ENCODE peak calls at places on chromosomes 3 and 15, in seven cellular contexts. Z is HAP-1; G is Peyer's patch; N is EL; I is iPS DF 19.7; Q is stimulated activated naive CD8-positive, alpha-beta T cell treated with anti-CD3 and anti-CD28 coated beads, Interleukin-15, amount 100 ng/mL, for 72 hours; J is C1 segment of cervical spinal cord. O is an unnamed sample.

GRCh38 chr3:14222457-14222856 is 43.8 kb downstream of the LSM3 start:
- DNase-seq in G (no peak), I (no peak), Q (no peak), N (peak; percentile 19), J (no peak), Z (no peak), O (no peak)

GRCh38 chr3:71753716-71754609 is at the start of gene GPR27:
- DNase-seq in J (no peak), N (peak; percentile 16), G (no peak), I (no peak), Z (no peak), Q (peak; percentile 29), O (peak; percentile 68)

GRCh38 chr3:42377681-42378080 is 32.7 kb downstream of the LYZL4 start:
- DNase-seq in Z (no peak), Q (no peak), I (no peak), J (no peak), N (peak; percentile 18), G (no peak), O (no peak)

GRCh38 chr3:53040361-53040820 is 5.5 kb downstream of the SFMBT1 start:
- DNase-seq in J (no peak), N (peak; percentile 65), G (no peak), Q (no peak), I (no peak), Z (no peak), O (no peak)

GRCh38 chr3:12957334-12957733 is 115.9 kb downstream of the IQSEC1 start:
- DNase-seq in N (no peak), I (no peak), J (no peak), Q (no peak), G (no peak), Z (no peak), O (no peak)

GRCh38 chr15:68384451-68385239 is 47.3 kb downstream of the ITGA11 start:
- DNase-seq in Q (no peak), J (no peak), N (peak; percentile 95), G (no peak), Z (no peak), I (no peak), O (peak; percentile 11)

GRCh38 chr3:125168711-125169410 is 43.7 kb downstream of the SLC12A8 start:
- DNase-seq in I (no peak), Q (no peak), J (no peak), Z (no peak), N (peak; percentile 21), G (no peak), O (no peak)

GRCh38 chr3:18396428-18396827 is 28.7 kb downstream of the SATB1 start:
- DNase-seq in I (no peak), Z (no peak), Q (no peak), G (no peak), J (no peak), N (no peak), O (no peak)

GRCh38 chr3:167406876-167407492 is 26.9 kb upstream of the ZBBX start:
- DNase-seq in Q (peak; percentile 10), G (no peak), N (peak; percentile 9), Z (peak; percentile 39), I (peak; percentile 17), J (peak; percentile 14), O (no peak)

GRCh38 chr3:11367116-11367781 is 95.1 kb downstream of the ATG7 start:
- DNase-seq in J (no peak), Z (peak; percentile 73), N (peak; percentile 30), I (no peak), Q (no peak), G (no peak), O (no peak)

GRCh38 chr15:34435658-34436057 is 1.9 kb downstream of the GOLGA8A start:
- DNase-seq in J (no peak), Z (no peak), G (no peak), I (no peak), N (no peak), Q (no peak), O (no peak)

GRCh38 chr3:27613846-27614500 is 108.2 kb downstream of the EOMES start:
- DNase-seq in Z (no peak), Q (no peak), N (peak; percentile 46), G (no peak), I (no peak), J (no peak), O (no peak)

GRCh38 chr3:164730810-164731209 is 347.5 kb downstream of the SI start:
- DNase-seq in Z (no peak), N (no peak), G (no peak), J (no peak), I (no peak), Q (no peak), O (no peak)

GRCh38 chr3:125186261-125186770 is 26.2 kb downstream of the SLC12A8 start:
- DNase-seq in J (no peak), G (no peak), I (no peak), N (no peak), Q (no peak), Z (no peak), O (no peak)

GRCh38 chr15:73602444-73602843 is 30.7 kb downstream of the NPTN start:
- DNase-seq in I (no peak), G (no peak), Q (no peak), Z (no peak), J (no peak), N (peak; percentile 19), O (no peak)

GRCh38 chr3:23479026-23479425 is 275.9 kb downstream of the UBE2E2 start:
- DNase-seq in Q (no peak), G (no peak), J (no peak), Z (no peak), I (no peak), N (no peak), O (no peak)

GRCh38 chr3:183634707-183635106 is 716 bp upstream of the KLHL24 start:
- DNase-seq in G (no peak), J (no peak), Z (no peak), Q (no peak), N (no peak), I (no peak), O (no peak)

GRCh38 chr3:56339671-56340070 is 128.6 kb downstream of the ERC2 start:
- DNase-seq in N (no peak), Z (peak; percentile 38), I (no peak), J (no peak), Q (no peak), G (no peak), O (no peak)

GRCh38 chr3:123375014-123375940 is 73.6 kb downstream of the ADCY5 start:
- DNase-seq in Q (no peak), I (no peak), N (no peak), G (no peak), Z (no peak), J (no peak), O (no peak)

GRCh38 chr3:4413467-4413866 is 53.6 kb downstream of the SUMF1 start:
- DNase-seq in N (peak; percentile 6), Z (no peak), G (no peak), J (no peak), Q (no peak), I (no peak), O (no peak)

GRCh38 chr15:58510715-58511465 is 79.1 kb downstream of the LIPC start:
- DNase-seq in J (no peak), G (no peak), I (no peak), N (peak; percentile 47), Q (no peak), Z (no peak), O (no peak)

GRCh38 chr3:46667657-46668056 is 25.8 kb downstream of the ALS2CL start:
- DNase-seq in N (no peak), Q (peak; percentile 7), J (no peak), I (no peak), Z (no peak), G (no peak), O (peak; percentile 18)

GRCh38 chr3:173135059-173135458 is 6.0 kb downstream of the SPATA16 start:
- DNase-seq in G (no peak), Z (no peak), I (no peak), N (peak; percentile 50), J (no peak), Q (no peak), O (no peak)

GRCh38 chr3:156681003-156681402 is 6.6 kb downstream of the TIPARP start:
- DNase-seq in Z (peak; percentile 63), N (peak; percentile 72), J (no peak), G (no peak), Q (no peak), I (no peak), O (no peak)

GRCh38 chr3:49020335-49021212 is 1.3 kb upstream of the NDUFAF3 start:
- DNase-seq in I (no peak), J (peak; percentile 61), Z (no peak), Q (peak; percentile 57), G (peak; percentile 61), N (peak; percentile 42), O (peak; percentile 63)

O was measured in activated T-cell treated with anti-CD3 and anti-CD28 coated beads, Interleukin-2, amount 50 U/mL, for 24 hours.